ENCODE peak calls at places on chromosomes 2 and 18, in ten cellular contexts. E, V, K, W, D, A, G, S, I and F are unnamed samples.

GRCh38 chr2:86500325-86500724 is 59.2 kb downstream of the KDM3A start:
- DNase-seq in E (no peak), V (no peak), K (no peak), W (no peak), D (no peak), A (no peak), G (no peak), S (no peak), I (peak; percentile 35), F (no peak)

GRCh38 chr18:63930774-63931354 is 18.2 kb upstream of the HMSD start:
- DNase-seq in E (no peak), V (peak; percentile 53), K (no peak), W (no peak), D (no peak), A (no peak), G (no peak), S (no peak), I (no peak), F (no peak)

GRCh38 chr18:28208268-28208667 is 31.3 kb upstream of the CDH2 start:
- DNase-seq in E (no peak), V (no peak), K (no peak), W (no peak), D (no peak), A (no peak), G (no peak), S (no peak), I (no peak), F (no peak)

GRCh38 chr2:162711832-162712540 is 126.6 kb downstream of the KCNH7 start:
- DNase-seq in E (no peak), V (no peak), K (no peak), W (no peak), D (no peak), A (no peak), G (no peak), S (no peak), I (no peak), F (no peak)

GRCh38 chr18:3814840-3815239 is 364.9 kb downstream of the TGIF1 start:
- DNase-seq in E (no peak), V (no peak), K (no peak), W (no peak), D (no peak), A (no peak), G (no peak), S (no peak), I (no peak), F (no peak)

GRCh38 chr2:241443486-241444223 is 64.7 kb downstream of the STK25 start:
- DNase-seq in E (no peak), V (peak; percentile 93), K (no peak), W (no peak), D (peak; percentile 8), A (peak; percentile 87), G (no peak), S (peak; percentile 37), I (no peak), F (no peak)

GRCh38 chr18:63262369-63263335 is 56.9 kb downstream of the BCL2 start:
- DNase-seq in E (peak; percentile 33), V (no peak), K (no peak), W (peak; percentile 79), D (no peak), A (no peak), G (peak; percentile 46), S (no peak), I (no peak), F (no peak)

GRCh38 chr2:26076001-26076587 is 42.2 kb downstream of the RAB10 start:
- DNase-seq in E (no peak), V (no peak), K (no peak), W (no peak), D (no peak), A (no peak), G (no peak), S (no peak), I (no peak), F (no peak)

GRCh38 chr18:46073474-46074331 is 1.6 kb upstream of the PSTPIP2 start:
- DNase-seq in E (no peak), V (peak; percentile 66), K (no peak), W (no peak), D (peak; percentile 30), A (peak; percentile 50), G (peak; percentile 56), S (peak; percentile 69), I (peak; percentile 55), F (no peak)

DNA sequence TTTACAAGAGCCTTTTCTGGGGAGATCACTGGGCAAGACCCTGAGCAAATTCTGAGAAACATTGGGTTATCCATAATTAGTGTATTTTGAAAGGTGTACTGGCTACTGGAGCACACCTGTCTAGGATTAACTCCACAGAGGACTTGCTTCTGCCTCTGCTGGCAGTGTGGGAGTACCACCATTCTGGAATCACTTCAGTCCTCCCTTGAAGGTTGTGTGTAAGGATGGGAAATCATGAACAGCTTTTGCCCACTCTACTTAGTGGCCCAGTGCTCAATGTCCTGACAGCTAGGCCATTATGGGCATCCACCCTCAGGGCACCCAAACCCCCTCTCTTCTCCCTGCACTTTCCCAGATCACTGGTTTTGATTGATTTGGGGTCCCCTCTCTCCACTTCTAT is 8.1 kb upstream of the SANBR start:
- DNase-seq in E (no peak), V (no peak), K (no peak), W (no peak), D (no peak), A (no peak), G (no peak), S (no peak), I (no peak), F (no peak)
- TF ChIP-seq POLR2A in E (no peak), V (no peak), K (no peak), W (no peak), D (no peak), A (no peak), G (no peak), S (no peak), I (no peak), F (no peak)

DNA sequence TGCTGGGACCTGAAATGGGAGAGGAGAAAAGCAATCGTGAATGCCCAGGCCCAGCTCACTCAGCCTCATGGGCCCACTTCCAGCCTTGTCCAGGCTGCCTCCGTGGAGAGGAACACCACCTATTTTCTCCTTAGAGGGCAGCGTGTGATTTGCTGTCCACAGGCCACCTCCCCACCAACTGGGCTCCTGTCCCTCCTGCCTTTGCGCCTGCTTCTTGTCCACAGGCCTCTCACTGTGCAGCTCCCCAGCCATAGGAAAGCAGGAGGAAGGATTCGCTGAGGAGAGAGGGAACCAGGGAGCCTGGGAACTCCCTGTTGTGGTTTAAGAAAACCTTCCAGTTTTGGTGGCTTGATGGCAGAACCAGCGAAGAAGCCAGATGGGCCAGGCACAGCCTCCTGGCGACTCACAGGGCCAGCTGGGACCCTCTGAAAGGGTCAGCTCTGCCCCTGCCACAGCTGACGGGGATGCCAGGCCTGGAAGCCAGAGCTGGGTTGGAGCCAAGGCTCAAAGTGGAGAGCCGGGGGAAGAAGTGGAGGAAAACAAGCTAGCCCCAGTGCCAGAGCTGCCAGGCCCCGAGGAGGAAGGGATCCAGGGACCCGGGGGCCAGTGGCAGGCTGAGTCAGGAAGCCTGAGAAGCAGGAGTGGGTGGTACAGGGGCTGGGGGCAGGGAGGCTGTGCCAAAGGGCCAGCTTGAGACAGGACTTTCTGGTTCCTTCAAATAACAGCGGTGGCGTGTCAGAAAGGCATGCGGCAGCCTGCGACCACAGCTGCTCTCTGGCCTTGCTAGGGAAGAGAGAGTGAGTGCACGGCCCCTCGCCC is 9.9 kb downstream of the TMBIM1 start:
- DNase-seq in E (peak; percentile 59), V (no peak), K (peak; percentile 85), W (peak; percentile 92), D (peak; percentile 92), A (no peak), G (no peak), S (peak; percentile 73), I (no peak), F (no peak)
- TF ChIP-seq POLR2A in E (no peak), V (no peak), K (no peak), W (peak; percentile 61), D (no peak), A (no peak), G (no peak), S (peak; percentile 10), I (no peak), F (no peak)

GRCh38 chr18:58567453-58568196 is 61.3 kb downstream of the ALPK2 start:
- DNase-seq in E (peak; percentile 44), V (no peak), K (no peak), W (no peak), D (no peak), A (no peak), G (no peak), S (no peak), I (peak; percentile 69), F (no peak)
- TF ChIP-seq POLR2A in E (no peak), V (no peak), K (no peak), W (no peak), D (no peak), A (no peak), G (no peak), S (no peak), I (no peak), F (no peak)

GRCh38 chr2:24080721-24081120 is 3.9 kb downstream of the TP53I3 start:
- DNase-seq in E (no peak), V (no peak), K (no peak), W (no peak), D (peak; percentile 50), A (no peak), G (no peak), S (no peak), I (no peak), F (no peak)
- TF ChIP-seq POLR2A in E (no peak), V (no peak), K (no peak), W (no peak), D (no peak), A (no peak), G (no peak), S (no peak), I (no peak), F (no peak)

GRCh38 chr2:237743561-237744269 is 54.9 kb upstream of the RBM44 start:
- DNase-seq in E (no peak), V (no peak), K (no peak), W (no peak), D (no peak), A (no peak), G (no peak), S (no peak), I (no peak), F (peak; percentile 33)
- TF ChIP-seq POLR2A in E (no peak), V (no peak), K (no peak), W (no peak), D (no peak), A (no peak), G (no peak), S (no peak), I (no peak), F (no peak)

DNA sequence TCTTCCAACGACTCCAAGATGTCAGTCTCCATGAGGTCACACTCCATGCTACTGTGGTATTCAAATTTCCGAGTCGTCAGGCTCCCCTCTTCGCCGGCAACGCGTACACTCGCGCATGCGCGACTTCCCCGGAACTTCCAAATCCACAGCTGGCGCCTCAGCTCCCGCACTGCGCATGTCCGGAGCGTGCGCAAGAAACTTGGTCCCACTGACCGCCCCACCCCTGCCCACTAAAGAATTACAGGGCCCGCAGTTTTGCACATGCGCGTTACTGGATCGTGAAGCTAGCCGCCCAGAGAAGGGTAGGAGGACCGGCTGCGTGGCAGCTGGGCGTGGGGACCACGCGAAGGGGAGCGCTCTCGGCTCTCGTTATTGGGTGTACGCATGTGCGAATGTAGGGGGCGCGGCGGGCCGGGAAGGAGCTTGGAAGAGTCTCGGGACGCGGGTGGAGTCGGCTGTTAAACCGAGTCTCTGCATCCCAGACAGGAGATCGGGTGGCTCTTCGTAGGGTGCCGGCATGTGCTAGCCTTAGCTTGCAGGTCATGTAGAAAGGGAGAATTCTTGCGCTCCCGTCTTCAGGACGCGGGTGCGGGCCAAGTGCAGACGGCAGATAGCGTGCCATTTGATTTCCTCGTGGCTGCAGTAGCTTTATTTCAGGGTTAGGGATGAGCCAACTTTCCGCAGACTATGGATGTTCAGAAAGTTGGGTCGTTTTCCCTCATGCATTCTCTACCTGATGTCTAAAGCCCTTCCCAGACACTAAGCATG is at the start of gene FAM98A:
- DNase-seq in E (peak; percentile 100), V (peak; percentile 99), K (peak; percentile 95), W (peak; percentile 99), D (peak; percentile 99), A (peak; percentile 99), G (peak; percentile 98), S (peak; percentile 99), I (peak; percentile 99), F (peak; percentile 87)
- TF ChIP-seq POLR2A in E (peak; percentile 65), V (peak; percentile 61), K (no peak), W (no peak), D (no peak), A (peak; percentile 51), G (peak; percentile 4), S (peak; percentile 71), I (peak; percentile 93), F (peak; percentile 65)